ENCODE peak calls at places on chromosome 2, in six cellular contexts. K, A, Z, D, Q and X are unnamed samples.

GRCh38 chr2:69164379-69164778 is 151.4 kb downstream of the ANTXR1 start:
- DNase-seq in K (no peak), A (no peak), Z (no peak), D (no peak), Q (no peak), X (no peak)

GRCh38 chr2:213152065-213152794 is 818 bp upstream of the IKZF2 start:
- DNase-seq in K (peak), A (peak), Z (peak), D (peak), Q (peak), X (peak)

GRCh38 chr2:3007135-3007534 is 370.5 kb downstream of the EIPR1 start:
- DNase-seq in K (no peak), A (no peak), Z (no peak), D (no peak), Q (no peak), X (no peak)

GRCh38 chr2:96868555-96869280 is 1.2 kb downstream of the SEMA4C start:
- DNase-seq in K (peak), A (peak), Z (peak), D (peak), Q (peak), X (peak)

GRCh38 chr2:150889141-150889540 is 372.5 kb downstream of the RBM43 start:
- DNase-seq in K (no peak), A (no peak), Z (no peak), D (no peak), Q (no peak), X (no peak)

GRCh38 chr2:174247474-174248186 is 702 bp downstream of the OLA1 start:
- DNase-seq in K (no peak), A (no peak), Z (no peak), D (peak), Q (no peak), X (no peak)

GRCh38 chr2:86482034-86482433 is 40.9 kb downstream of the KDM3A start:
- DNase-seq in K (no peak), A (no peak), Z (no peak), D (no peak), Q (no peak), X (no peak)

GRCh38 chr2:197265931-197266330 is 44.6 kb downstream of the ANKRD44 start:
- DNase-seq in K (no peak), A (no peak), Z (no peak), D (no peak), Q (no peak), X (no peak)

GRCh38 chr2:26568076-26568890 is 72.9 kb downstream of the CIB4 start:
- DNase-seq in K (no peak), A (no peak), Z (no peak), D (peak), Q (no peak), X (no peak)

GRCh38 chr2:234979204-234980167 is 27.7 kb downstream of the SH3BP4 start:
- DNase-seq in K (no peak), A (no peak), Z (no peak), D (no peak), Q (no peak), X (no peak)

GRCh38 chr2:163859951-163860350 is 124.1 kb upstream of the FIGN start:
- DNase-seq in K (no peak), A (no peak), Z (no peak), D (no peak), Q (no peak), X (no peak)

GRCh38 chr2:119260636-119261497 is 37.2 kb downstream of the STEAP3 start:
- DNase-seq in K (no peak), A (no peak), Z (no peak), D (no peak), Q (no peak), X (no peak)

GRCh38 chr2:26740890-26741302 is 23.2 kb upstream of the SLC35F6 start:
- DNase-seq in K (peak), A (peak), Z (no peak), D (no peak), Q (no peak), X (no peak)

GRCh38 chr2:86035883-86036789 is 69.5 kb downstream of the POLR1A start:
- DNase-seq in K (no peak), A (no peak), Z (peak), D (no peak), Q (peak), X (peak)

GRCh38 chr2:168948621-168949212 is 47.6 kb downstream of the G6PC2 start:
- DNase-seq in K (no peak), A (peak), Z (no peak), D (no peak), Q (no peak), X (no peak)

GRCh38 chr2:206918258-206918657 is 21.1 kb upstream of the CPO start:
- DNase-seq in K (no peak), A (peak), Z (no peak), D (no peak), Q (no peak), X (no peak)

GRCh38 chr2:70946832-70947442 is 11.2 kb downstream of the ATP6V1B1 start:
- DNase-seq in K (peak), A (peak), Z (peak), D (no peak), Q (no peak), X (no peak)

GRCh38 chr2:232588680-232589585 is 38.4 kb downstream of the EIF4E2 start:
- DNase-seq in K (no peak), A (no peak), Z (peak), D (no peak), Q (peak), X (peak)

GRCh38 chr2:74526649-74527230 is 709 bp upstream of the DQX1 start:
- DNase-seq in K (no peak), A (no peak), Z (no peak), D (no peak), Q (no peak), X (no peak)

GRCh38 chr2:38128653-38129052 is 52.7 kb upstream of the CYP1B1 start:
- DNase-seq in K (no peak), A (no peak), Z (no peak), D (no peak), Q (peak), X (no peak)

GRCh38 chr2:197239434-197239833 is 71.1 kb downstream of the ANKRD44 start:
- DNase-seq in K (no peak), A (no peak), Z (no peak), D (no peak), Q (no peak), X (no peak)

GRCh38 chr2:5555636-5556035 is 136.5 kb upstream of the SOX11 start:
- DNase-seq in K (no peak), A (no peak), Z (no peak), D (no peak), Q (no peak), X (no peak)

GRCh38 chr2:10196275-10196892 is 73.8 kb downstream of the RRM2 start:
- DNase-seq in K (no peak), A (no peak), Z (no peak), D (no peak), Q (no peak), X (no peak)

GRCh38 chr2:11753452-11753885 is 7.0 kb downstream of the LPIN1 start:
- DNase-seq in K (no peak), A (no peak), Z (no peak), D (no peak), Q (peak), X (no peak)

GRCh38 chr2:119282966-119283511 is 59.4 kb downstream of the STEAP3 start:
- DNase-seq in K (no peak), A (no peak), Z (peak), D (no peak), Q (peak), X (peak)

GRCh38 chr2:136116813-136117390 is 1.0 kb downstream of the CXCR4 start:
- DNase-seq in K (peak), A (peak), Z (peak), D (no peak), Q (no peak), X (peak)

GRCh38 chr2:46241344-46241743 is 55.9 kb upstream of the EPAS1 start:
- DNase-seq in K (no peak), A (no peak), Z (no peak), D (no peak), Q (no peak), X (no peak)

GRCh38 chr2:33617989-33618388 is 18.9 kb upstream of the FAM98A start:
- DNase-seq in K (no peak), A (no peak), Z (no peak), D (no peak), Q (no peak), X (no peak)

GRCh38 chr2:172086349-172087190 is 1.3 kb downstream of the DLX1 start:
- DNase-seq in K (peak), A (peak), Z (no peak), D (peak), Q (no peak), X (no peak)

GRCh38 chr2:233817305-233817980 is 36.9 kb downstream of the HJURP start:
- DNase-seq in K (no peak), A (no peak), Z (no peak), D (no peak), Q (no peak), X (no peak)

GRCh38 chr2:64212346-64212745 is 68.1 kb upstream of the PELI1 start:
- DNase-seq in K (no peak), A (no peak), Z (no peak), D (no peak), Q (no peak), X (no peak)

GRCh38 chr2:185689906-185690539 is 48.6 kb upstream of the FSIP2 start:
- DNase-seq in K (no peak), A (no peak), Z (no peak), D (no peak), Q (no peak), X (no peak)

GRCh38 chr2:7013761-7014160 is 96.5 kb downstream of the RNF144A start:
- DNase-seq in K (no peak), A (no peak), Z (no peak), D (no peak), Q (no peak), X (no peak)

GRCh38 chr2:165801176-165801575 is 7.1 kb upstream of the GALNT3 start:
- DNase-seq in K (no peak), A (no peak), Z (no peak), D (no peak), Q (no peak), X (no peak)

GRCh38 chr2:42163444-42164045 is 5.6 kb upstream of the EML4 start:
- DNase-seq in K (no peak), A (no peak), Z (no peak), D (no peak), Q (no peak), X (no peak)

GRCh38 chr2:150787353-150788098 is 300.1 kb upstream of the RND3 start:
- DNase-seq in K (no peak), A (no peak), Z (no peak), D (no peak), Q (no peak), X (no peak)

GRCh38 chr2:4269885-4270284 is 566.5 kb downstream of the DCDC2C start:
- DNase-seq in K (no peak), A (no peak), Z (no peak), D (no peak), Q (no peak), X (no peak)

DNA sequence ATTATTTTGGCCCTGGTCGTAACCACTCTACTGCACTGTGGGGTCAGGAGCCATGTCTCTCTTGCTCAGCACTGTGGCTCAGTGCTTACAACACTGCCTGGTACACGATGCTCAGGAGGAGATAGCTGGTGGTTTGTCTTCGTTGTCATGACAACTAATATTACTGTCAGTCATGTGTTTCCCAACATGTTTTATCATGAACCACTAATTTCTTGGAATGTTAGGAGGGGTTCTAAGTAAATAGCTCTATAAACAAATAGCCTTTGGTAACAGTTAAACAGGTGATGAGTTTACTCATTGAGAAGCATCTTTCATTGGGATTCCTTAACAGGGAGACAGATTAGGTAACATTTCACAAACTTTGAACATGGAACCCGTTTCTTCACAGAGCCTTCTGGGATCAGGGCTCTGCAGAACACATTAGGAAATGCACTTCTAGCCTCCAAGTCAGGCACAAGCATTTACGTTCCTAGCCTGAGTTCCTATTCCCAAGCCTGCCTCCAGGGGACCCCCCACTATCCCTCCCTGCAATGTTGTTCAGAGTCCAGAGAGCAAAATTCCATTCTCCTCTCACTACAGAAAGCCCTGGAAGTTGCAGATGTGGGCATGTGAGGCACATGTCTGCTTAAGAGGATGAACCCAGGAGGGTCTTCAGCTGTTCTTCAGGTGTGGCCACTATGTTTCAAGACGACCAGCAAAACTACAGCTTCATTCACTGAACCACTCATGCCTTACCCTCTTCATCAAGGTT is 6.4 kb upstream of the RBM44 start:
- DNase-seq in K (peak), A (peak), Z (no peak), D (no peak), Q (no peak), X (no peak)
- TF ChIP-seq CTCF in K (no peak), A (peak), Z (no peak), D (peak), Q (no peak), X (no peak)

DNA sequence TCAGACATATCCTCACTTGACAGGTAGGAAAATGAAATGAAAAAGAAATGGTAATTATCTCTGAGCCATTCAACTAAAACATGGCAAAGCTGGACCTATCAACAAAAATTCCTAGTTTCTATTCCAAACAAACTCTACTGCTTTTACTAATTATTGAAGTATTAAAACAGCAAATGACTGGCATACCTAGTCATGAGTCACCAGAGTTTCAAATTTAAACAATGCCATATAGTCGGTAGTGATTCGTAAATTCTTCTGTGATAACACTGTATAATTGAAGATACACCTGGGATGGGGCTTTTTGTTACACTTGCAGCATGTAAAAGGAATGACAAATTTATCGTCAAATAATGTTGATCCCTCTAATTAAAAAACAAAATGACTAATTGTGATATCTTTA is 153.1 kb upstream of the THUMPD2 start:
- DNase-seq in K (no peak), A (no peak), Z (no peak), D (no peak), Q (no peak), X (no peak)
- TF ChIP-seq CTCF in K (no peak), A (no peak), Z (no peak), D (no peak), Q (no peak), X (no peak)

GRCh38 chr2:84271987-84272386 is 187.1 kb downstream of the SUCLG1 start:
- DNase-seq in K (no peak), A (no peak), Z (no peak), D (no peak), Q (no peak), X (no peak)

GRCh38 chr2:84278386-84278785 is 180.7 kb downstream of the SUCLG1 start:
- DNase-seq in K (no peak), A (no peak), Z (no peak), D (no peak), Q (no peak), X (no peak)

GRCh38 chr2:84276585-84277255 is 182.4 kb downstream of the SUCLG1 start:
- DNase-seq in K (no peak), A (no peak), Z (no peak), D (no peak), Q (no peak), X (no peak)

GRCh38 chr2:84273406-84273805 is 185.7 kb downstream of the SUCLG1 start:
- DNase-seq in K (no peak), A (no peak), Z (no peak), D (no peak), Q (no peak), X (no peak)
- TF ChIP-seq CTCF in K (no peak), A (no peak), Z (no peak), D (no peak), Q (no peak), X (no peak)

GRCh38 chr2:219911541-219911940 is 284.1 kb downstream of the SLC4A3 start:
- DNase-seq in K (no peak), A (no peak), Z (no peak), D (no peak), Q (no peak), X (no peak)

GRCh38 chr2:219912530-219912929 is 285.1 kb downstream of the SLC4A3 start:
- DNase-seq in K (no peak), A (peak), Z (no peak), D (no peak), Q (no peak), X (no peak)

GRCh38 chr2:219905640-219906039 is 278.2 kb downstream of the SLC4A3 start:
- DNase-seq in K (no peak), A (no peak), Z (no peak), D (no peak), Q (no peak), X (no peak)

GRCh38 chr2:219906114-219906693 is 278.8 kb downstream of the SLC4A3 start:
- DNase-seq in K (no peak), A (no peak), Z (no peak), D (no peak), Q (no peak), X (no peak)

DNA sequence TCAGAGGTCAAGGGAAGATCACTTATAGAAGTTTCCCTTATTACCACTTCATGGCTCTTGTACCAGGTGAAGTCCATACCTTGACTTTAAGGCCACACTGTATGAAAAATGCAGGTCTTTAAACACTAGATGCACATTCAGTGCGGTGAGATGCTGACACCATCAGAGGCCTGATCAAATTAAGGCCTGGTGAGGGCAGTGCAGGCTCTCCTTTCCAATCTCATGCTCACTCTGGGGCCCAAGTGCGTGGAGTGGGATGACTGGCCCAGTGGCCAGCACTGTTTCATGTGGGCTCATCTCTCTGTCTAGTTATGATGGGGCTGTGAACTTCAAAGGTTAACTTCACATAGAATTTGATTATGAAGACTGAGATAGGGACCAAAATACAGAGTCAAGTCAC is 281.1 kb downstream of the SLC4A3 start:
- DNase-seq in K (no peak), A (no peak), Z (no peak), D (no peak), Q (no peak), X (no peak)
- TF ChIP-seq CTCF in K (no peak), A (peak), Z (no peak), D (no peak), Q (no peak), X (no peak)